ENCODE peak calls at places on chromosomes 13 and 19, in five cellular contexts. J is hepatocyte, W is tibial artery, L is thoracic aorta, K is upper lobe of right lung. M is an unnamed sample.

GRCh38 chr19:18002347-18002850 is 5.6 kb upstream of the ARRDC2 start:
- DNase-seq in J (no peak), K (peak; percentile 80), W (peak; percentile 57), L (no peak), M (no peak)

GRCh38 chr19:13396256-13397080 is 109.8 kb downstream of the CACNA1A start:
- DNase-seq in L (no peak), J (peak; percentile 61), W (peak; percentile 51), K (no peak), M (peak; percentile 38)

GRCh38 chr13:114286808-114287207 is 5.4 kb downstream of the UPF3A start:
- DNase-seq in J (no peak), L (no peak), W (no peak), K (no peak), M (no peak)

GRCh38 chr19:29805026-29805925 is 6.5 kb upstream of the CCNE1 start:
- DNase-seq in K (no peak), J (no peak), L (no peak), W (no peak), M (no peak)

GRCh38 chr19:48511800-48512503 is at the start of gene LMTK3:
- DNase-seq in L (no peak), K (no peak), J (no peak), W (no peak), M (no peak)

GRCh38 chr19:40598121-40598917 is 2.9 kb upstream of the LTBP4 start:
- DNase-seq in W (peak; percentile 88), K (peak; percentile 92), J (peak; percentile 92), L (peak; percentile 69), M (peak; percentile 94)

GRCh38 chr19:53374288-53374687 is 8.8 kb downstream of the ZNF525 start:
- DNase-seq in J (no peak), L (no peak), W (no peak), K (no peak), M (no peak)

GRCh38 chr19:53102186-53102585 is 1.0 kb downstream of the ZNF160 start:
- DNase-seq in W (no peak), L (no peak), J (peak; percentile 20), K (no peak), M (no peak)

GRCh38 chr13:87999791-88000190 is 328.6 kb downstream of the SLITRK5 start:
- DNase-seq in W (no peak), K (no peak), L (no peak), J (no peak), M (no peak)

GRCh38 chr19:35973487-35973886 is 21.5 kb upstream of the SDHAF1 start:
- DNase-seq in K (no peak), L (no peak), W (no peak), J (no peak), M (no peak)

GRCh38 chr13:109211616-109212015 is 574.8 kb downstream of the IRS2 start:
- DNase-seq in W (no peak), J (no peak), K (no peak), L (no peak), M (no peak)

GRCh38 chr13:76882431-76882830 is 3.8 kb downstream of the KCTD12 start:
- DNase-seq in W (no peak), L (no peak), K (no peak), J (no peak), M (no peak)

GRCh38 chr13:90416519-90416918 is 931.0 kb upstream of the MIR17HG start:
- DNase-seq in L (no peak), J (no peak), K (no peak), W (no peak), M (no peak)

GRCh38 chr19:2014731-2015610 is 543 bp downstream of the BTBD2 start:
- DNase-seq in W (no peak), L (no peak), J (peak; percentile 65), K (no peak), M (no peak)

GRCh38 chr13:73938375-73939070 is 195.7 kb downstream of the KLF12 start:
- DNase-seq in J (peak; percentile 20), K (no peak), W (no peak), L (no peak), M (no peak)

GRCh38 chr19:12884926-12885748 is 1.9 kb downstream of the KLF1 start:
- DNase-seq in J (peak; percentile 91), K (peak; percentile 95), L (no peak), W (no peak), M (no peak)

GRCh38 chr13:100275746-100276145 is 186.9 kb downstream of the PCCA start:
- DNase-seq in W (no peak), K (no peak), J (no peak), L (no peak), M (no peak)

GRCh38 chr19:35168261-35168660 is 13.7 kb downstream of the FXYD5 start:
- DNase-seq in L (no peak), K (peak; percentile 30), J (no peak), W (no peak), M (no peak)

GRCh38 chr13:113647351-113648217 is 10.4 kb downstream of the ATP4B start:
- DNase-seq in J (peak; percentile 51), L (peak; percentile 60), K (peak; percentile 96), W (peak; percentile 88), M (peak; percentile 57)

GRCh38 chr19:29510701-29511265 is 15.0 kb upstream of the VSTM2B start:
- DNase-seq in J (no peak), W (no peak), L (no peak), K (peak; percentile 40), M (no peak)

GRCh38 chr13:32581177-32581786 is 5.0 kb upstream of the PDS5B start:
- DNase-seq in J (peak; percentile 47), K (no peak), L (no peak), W (no peak), M (no peak)

GRCh38 chr19:50728084-50728737 is 5.0 kb downstream of the CLEC11A start:
- DNase-seq in K (peak; percentile 86), L (no peak), J (peak; percentile 88), W (peak; percentile 53), M (peak; percentile 39)

GRCh38 chr19:12695997-12696365 is 450 bp downstream of the FBXW9 start:
- DNase-seq in K (no peak), W (no peak), J (no peak), L (no peak), M (no peak)

GRCh38 chr13:59823495-59823894 is 340.2 kb downstream of the DIAPH3 start:
- DNase-seq in L (no peak), W (no peak), K (no peak), J (no peak), M (no peak)

GRCh38 chr13:113106666-113107065 is 1.1 kb downstream of the F7 start:
- DNase-seq in L (no peak), W (no peak), K (no peak), J (no peak), M (no peak)

GRCh38 chr19:47444388-47444821 is 25.1 kb upstream of the MEIS3 start:
- DNase-seq in K (no peak), W (no peak), L (no peak), J (peak; percentile 25), M (no peak)

GRCh38 chr13:43377149-43377548 is 353.8 kb downstream of the DNAJC15 start:
- DNase-seq in K (no peak), W (no peak), J (no peak), L (no peak), M (no peak)

DNA sequence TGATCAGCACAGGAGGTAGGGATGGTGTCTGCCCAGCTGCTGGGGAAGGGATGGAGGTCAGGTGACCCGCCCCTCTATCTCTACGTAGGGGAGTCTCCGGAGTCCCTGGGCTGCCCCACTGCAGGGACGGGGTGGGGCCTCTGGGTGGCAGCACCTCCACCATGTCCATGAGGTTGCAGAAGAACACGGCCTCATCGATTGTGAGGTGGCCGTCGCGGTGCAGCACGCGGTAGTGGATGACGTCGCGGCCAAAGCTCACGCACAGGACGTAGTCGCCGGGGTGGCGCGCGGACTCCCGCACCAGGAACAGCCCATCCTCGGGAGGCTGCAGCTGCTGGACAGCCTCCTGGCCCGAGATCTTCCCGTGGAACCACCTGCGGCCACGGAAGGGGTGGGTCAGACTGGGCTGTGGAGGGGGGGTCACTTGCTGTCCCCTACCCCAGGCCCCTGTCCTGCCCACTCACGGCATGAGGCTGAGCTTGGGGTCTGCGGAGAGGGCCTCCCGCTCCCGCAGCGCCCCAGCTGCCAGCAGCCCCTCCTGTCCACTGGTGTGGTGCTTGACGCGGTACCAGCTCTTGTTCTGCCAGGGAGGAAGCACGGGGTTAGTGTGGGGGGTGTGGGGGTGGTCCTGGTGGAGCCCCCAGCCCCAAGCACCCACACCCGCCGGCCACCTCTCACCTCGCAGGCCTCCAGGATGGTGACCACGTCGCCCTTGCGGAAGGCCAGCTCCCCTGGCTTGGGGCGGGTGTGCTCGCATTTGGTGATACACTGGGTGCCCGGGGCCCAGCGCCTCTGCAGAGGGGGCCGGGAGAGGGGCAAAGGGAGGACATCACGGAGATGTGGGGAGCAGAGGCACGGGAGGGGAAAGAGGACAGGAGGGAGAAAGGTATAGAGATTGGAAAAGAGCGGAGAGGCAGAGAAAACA is 2.3 kb downstream of the MATK start:
- DNase-seq in L (no peak), W (no peak), K (peak; percentile 64), J (no peak), M (no peak)
- TF ChIP-seq CTCF in L (no peak), W (no peak), K (peak; percentile 35), J (peak; percentile 3), M (no peak)

GRCh38 chr13:72782717-72783116 is 784 bp downstream of the PIBF1 start:
- DNase-seq in W (no peak), K (no peak), J (no peak), L (no peak), M (no peak)

DNA sequence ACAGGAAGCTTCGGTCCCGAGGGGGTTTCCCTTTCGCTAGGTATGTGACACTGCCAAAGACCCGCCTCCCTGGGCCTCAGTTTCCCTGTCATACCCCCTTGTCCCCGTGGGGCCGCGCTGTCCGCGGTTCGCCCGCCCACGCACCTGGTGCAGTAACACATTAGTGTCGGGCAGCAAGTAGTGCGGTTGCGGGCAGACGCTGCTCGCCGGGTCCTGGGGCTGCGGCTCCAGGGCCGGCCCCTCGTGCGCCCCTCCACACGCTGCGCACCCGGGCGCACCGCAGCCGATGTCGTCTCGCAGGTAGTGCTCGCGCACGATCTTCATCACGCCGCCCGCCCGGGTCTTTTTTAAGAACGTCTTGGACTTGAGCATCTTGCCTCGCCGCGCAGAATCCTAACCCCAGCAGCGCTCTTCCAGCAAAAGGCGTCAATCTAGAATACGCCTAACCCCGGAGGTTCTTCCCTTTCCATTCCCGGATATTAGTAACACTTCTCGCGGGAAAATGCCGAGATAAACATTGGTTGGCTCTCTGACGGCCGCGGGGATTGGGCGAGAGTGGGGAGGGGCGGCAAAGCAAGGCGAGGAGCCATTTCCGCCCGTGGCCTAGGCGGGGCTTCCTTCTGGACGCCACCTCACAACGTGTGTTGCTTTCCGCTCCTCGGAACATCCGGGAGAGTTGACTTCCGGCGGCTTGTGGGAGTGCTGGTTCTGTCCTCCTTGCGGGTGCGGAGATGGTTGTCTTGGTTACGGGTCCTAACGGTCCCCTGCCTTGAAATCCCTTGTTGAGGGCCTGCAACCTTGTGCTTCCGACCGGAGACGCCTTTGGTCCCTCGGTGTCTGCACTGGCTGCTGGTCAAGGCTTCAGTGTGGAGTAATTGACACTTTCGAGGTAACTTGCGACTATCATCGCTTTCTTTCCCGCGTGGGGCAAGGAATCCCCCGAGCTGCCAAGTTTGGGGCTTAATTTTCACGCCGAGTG is at the start of the genes DIS3 and PIBF1:
- DNase-seq in L (peak; percentile 92), W (peak; percentile 97), K (peak; percentile 99), J (peak; percentile 98), M (peak; percentile 83)
- TF ChIP-seq CTCF in L (no peak), W (no peak), K (no peak), J (peak; percentile 22), M (no peak)

GRCh38 chr19:23070353-23070781 is 46.5 kb upstream of the ZNF730 start:
- DNase-seq in J (no peak), L (no peak), W (no peak), K (no peak), M (no peak)
- TF ChIP-seq CTCF in J (no peak), L (peak; percentile 59), W (no peak), K (peak; percentile 37), M (no peak)

DNA sequence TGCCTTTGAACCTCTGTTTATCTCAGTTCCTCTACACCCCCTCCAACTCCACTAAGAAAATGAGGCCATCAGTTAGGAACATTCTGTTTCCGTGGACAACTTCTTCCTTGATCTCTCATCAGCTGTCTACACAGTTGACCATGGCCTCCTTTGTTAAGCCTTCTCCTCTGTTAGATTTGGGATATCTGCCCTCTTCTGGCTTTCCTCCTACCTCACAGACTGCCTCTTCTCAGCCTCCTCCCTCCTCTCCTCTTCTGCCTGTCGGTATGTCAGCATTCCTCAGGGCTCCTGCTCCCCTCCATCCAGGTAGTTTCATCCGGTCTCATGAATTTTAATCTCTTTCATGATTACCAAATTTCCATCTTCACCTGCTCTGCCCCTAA is 454.9 kb downstream of the FOXO1 start:
- DNase-seq in W (no peak), L (no peak), K (no peak), J (no peak), M (no peak)
- TF ChIP-seq CTCF in W (no peak), L (no peak), K (no peak), J (no peak), M (no peak)

M was measured in omental fat pad.